ENCODE peak calls at places on chromosome 13, in ten cellular contexts. L is upper lobe of left lung, X is body of pancreas, Q is tibial nerve, R is uterus, N is HCT116, W is A549, M is heart left ventricle, K is lower leg skin, V is IMR-90. B is an unnamed sample.

GRCh38 chr13:19155321-19155861 is 26.2 kb downstream of the TUBA3C start:
- DNase-seq in L (peak; percentile 43), X (no peak), Q (no peak), R (no peak), N (no peak), W (no peak), M (no peak), K (no peak), V (no peak), B (no peak)

GRCh38 chr13:79432086-79432485 is 26.0 kb upstream of the RBM26 start:
- DNase-seq in L (peak; percentile 37), X (no peak), Q (no peak), R (no peak), N (no peak), W (no peak), M (no peak), K (no peak), V (no peak), B (no peak)

GRCh38 chr13:88068975-88069374 is 397.8 kb downstream of the SLITRK5 start:
- DNase-seq in L (no peak), X (no peak), Q (no peak), R (no peak), N (no peak), W (no peak), M (no peak), K (no peak), V (no peak), B (no peak)

GRCh38 chr13:40982772-40983171 is 36.3 kb downstream of the ELF1 start:
- DNase-seq in L (no peak), X (no peak), Q (peak; percentile 41), R (peak; percentile 43), N (no peak), W (no peak), M (peak; percentile 33), K (no peak), V (peak; percentile 52), B (no peak)

GRCh38 chr13:95607363-95607762 is 37.1 kb downstream of the DZIP1 start:
- DNase-seq in L (no peak), X (no peak), Q (no peak), R (no peak), N (no peak), W (no peak), M (no peak), K (no peak), V (peak; percentile 64), B (no peak)

GRCh38 chr13:112466132-112467025 is 90.2 kb downstream of the SPACA7 start:
- DNase-seq in L (peak; percentile 78), X (no peak), Q (no peak), R (no peak), N (no peak), W (no peak), M (no peak), K (no peak), V (no peak), B (peak; percentile 62)

GRCh38 chr13:109785141-109785891 is 1.1 kb downstream of the IRS2 start:
- DNase-seq in L (peak; percentile 89), X (peak; percentile 55), Q (no peak), R (peak; percentile 43), N (no peak), W (no peak), M (peak; percentile 53), K (peak; percentile 90), V (peak; percentile 57), B (no peak)

GRCh38 chr13:37175996-37176395 is 70.5 kb upstream of the CSNK1A1L start:
- DNase-seq in L (no peak), X (no peak), Q (peak; percentile 40), R (no peak), N (no peak), W (no peak), M (no peak), K (no peak), V (peak; percentile 92), B (no peak)

GRCh38 chr13:94362411-94362909 is 117.0 kb downstream of the DCT start:
- DNase-seq in L (no peak), X (peak; percentile 69), Q (peak; percentile 81), R (peak; percentile 63), N (peak; percentile 68), W (peak; percentile 52), M (peak; percentile 36), K (no peak), V (peak; percentile 95), B (no peak)

GRCh38 chr13:43153436-43154082 is 130.2 kb downstream of the DNAJC15 start:
- DNase-seq in L (no peak), X (no peak), Q (no peak), R (no peak), N (no peak), W (peak; percentile 4), M (no peak), K (no peak), V (peak; percentile 44), B (no peak)

GRCh38 chr13:111122631-111123030 is 7.5 kb downstream of the ARHGEF7 start:
- DNase-seq in L (no peak), X (no peak), Q (no peak), R (no peak), N (no peak), W (no peak), M (no peak), K (no peak), V (no peak), B (no peak)

GRCh38 chr13:21130116-21130515 is 46.2 kb downstream of the SKA3 start:
- DNase-seq in L (no peak), X (no peak), Q (no peak), R (no peak), N (no peak), W (no peak), M (no peak), K (no peak), V (no peak), B (no peak)

GRCh38 chr13:112779856-112780604 is 90.2 kb downstream of the ATP11A start:
- DNase-seq in L (no peak), X (no peak), Q (no peak), R (no peak), N (no peak), W (no peak), M (no peak), K (peak; percentile 74), V (peak; percentile 52), B (peak; percentile 81)

GRCh38 chr13:114059946-114060860 is 72.2 kb downstream of the RASA3 start:
- DNase-seq in L (peak; percentile 88), X (no peak), Q (peak; percentile 53), R (no peak), N (no peak), W (no peak), M (peak; percentile 52), K (no peak), V (no peak), B (no peak)

GRCh38 chr13:28325022-28325421 is 169.9 kb downstream of the FLT1 start:
- DNase-seq in L (no peak), X (no peak), Q (no peak), R (no peak), N (no peak), W (no peak), M (no peak), K (no peak), V (no peak), B (no peak)

GRCh38 chr13:40230833-40231266 is 435.6 kb downstream of the FOXO1 start:
- DNase-seq in L (no peak), X (no peak), Q (no peak), R (peak; percentile 56), N (no peak), W (no peak), M (no peak), K (no peak), V (no peak), B (no peak)

GRCh38 chr13:87094646-87095045 is 576.5 kb upstream of the SLITRK5 start:
- DNase-seq in L (no peak), X (no peak), Q (no peak), R (no peak), N (no peak), W (no peak), M (no peak), K (no peak), V (no peak), B (no peak)

GRCh38 chr13:79427265-79427664 is 21.2 kb upstream of the RBM26 start:
- DNase-seq in L (no peak), X (no peak), Q (no peak), R (no peak), N (no peak), W (no peak), M (no peak), K (no peak), V (no peak), B (no peak)

DNA sequence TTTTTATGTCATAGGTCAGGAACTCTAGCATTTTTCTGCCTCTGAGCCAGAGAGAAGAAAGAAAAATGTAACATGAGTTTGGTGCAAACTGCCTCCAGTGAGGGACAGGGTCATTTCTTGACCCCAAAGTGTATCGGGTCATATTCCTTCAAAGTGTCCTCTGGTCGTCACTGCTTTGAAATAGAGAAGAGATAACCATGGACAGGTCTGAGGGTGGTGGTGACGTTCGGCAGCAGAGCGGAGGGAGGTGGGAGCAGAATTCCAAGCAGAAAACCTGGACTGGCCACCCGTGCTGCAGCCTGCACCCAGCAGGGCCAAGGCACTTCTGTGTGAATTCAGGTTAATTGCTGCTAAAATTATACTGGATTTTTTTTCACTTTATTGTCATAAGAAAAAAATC is 38.1 kb upstream of the UBAC2 start:
- DNase-seq in L (peak; percentile 29), X (no peak), Q (no peak), R (no peak), N (no peak), W (no peak), M (no peak), K (no peak), V (no peak), B (no peak)
- TF ChIP-seq POLR2A in L (no peak), X (no peak), Q (no peak), R (no peak), N (no peak), W (no peak), M (no peak), K (no peak), V (no peak), B (no peak)

GRCh38 chr13:51663980-51664957 is 80.0 kb downstream of the WDFY2 start:
- DNase-seq in L (no peak), X (no peak), Q (no peak), R (no peak), N (no peak), W (no peak), M (no peak), K (no peak), V (no peak), B (no peak)
- TF ChIP-seq POLR2A in L (no peak), X (no peak), Q (no peak), R (no peak), N (no peak), W (no peak), M (no peak), K (no peak), V (no peak), B (no peak)

GRCh38 chr13:97433727-97434416 is at the start of gene RAP2A:
- DNase-seq in L (peak; percentile 98), X (peak; percentile 85), Q (peak; percentile 75), R (peak; percentile 90), N (peak; percentile 65), W (peak; percentile 17), M (peak; percentile 95), K (peak; percentile 97), V (peak; percentile 91), B (peak; percentile 94)
- TF ChIP-seq POLR2A in L (peak; percentile 81), X (peak; percentile 72), Q (peak; percentile 57), R (peak; percentile 87), N (peak; percentile 23), W (peak; percentile 40), M (no peak), K (no peak), V (peak; percentile 86), B (no peak)

DNA sequence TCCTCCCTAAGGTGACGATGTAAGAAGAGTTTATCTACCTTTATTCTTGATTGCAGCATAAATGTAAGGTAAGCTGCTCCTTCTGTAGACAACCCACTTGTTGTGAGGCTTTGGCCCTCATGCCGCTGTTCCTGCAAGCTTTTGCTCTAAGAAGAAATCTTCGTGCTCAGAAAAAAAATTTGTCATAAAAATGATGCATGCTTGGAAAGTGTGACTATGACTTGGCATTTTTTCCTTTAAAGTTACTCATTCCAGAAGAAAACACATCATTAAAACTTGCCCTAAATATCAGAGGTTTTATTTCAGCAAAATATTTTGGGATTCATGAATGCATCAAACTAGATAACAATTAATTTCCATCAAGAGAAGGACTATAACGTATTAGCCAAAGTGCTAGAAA is 39.8 kb downstream of the KCTD12 start:
- DNase-seq in L (no peak), X (no peak), Q (no peak), R (no peak), N (no peak), W (no peak), M (no peak), K (no peak), V (no peak), B (no peak)
- TF ChIP-seq POLR2A in L (no peak), X (no peak), Q (no peak), R (no peak), N (no peak), W (no peak), M (no peak), K (no peak), V (no peak), B (no peak)

B was measured in vagina.